ENCODE peak calls at places on chromosomes 5 and 9, in four cellular contexts. B, P, X and V are unnamed samples.
A peak's percentile ranks its signal among the peaks of the same experiment; 100 is the strongest.

GRCh38 chr5:96876292-96876850 is at the start of gene ERAP2:
- DNase-seq in X (peak; percentile 52), P (peak; percentile 76), B (no peak), V (no peak)

GRCh38 chr5:76251656-76252055 is 151.4 kb upstream of the IQGAP2 start:
- DNase-seq in B (no peak), X (no peak), P (no peak), V (no peak)

GRCh38 chr5:108386345-108387061 is 4.6 kb upstream of the FBXL17 start:
- DNase-seq in B (no peak), P (peak; percentile 13), X (peak; percentile 79), V (peak; percentile 59)

GRCh38 chr9:18350036-18350435 is 123.9 kb upstream of the ADAMTSL1 start:
- DNase-seq in X (no peak), B (no peak), P (no peak), V (no peak)

GRCh38 chr5:115575167-115576070 is 26.9 kb downstream of the TICAM2 start:
- DNase-seq in P (peak; percentile 81), X (peak; percentile 87), B (no peak), V (peak; percentile 87)

GRCh38 chr5:171660438-171660837 is 125.2 kb upstream of the SMIM23 start:
- DNase-seq in X (no peak), B (no peak), P (no peak), V (no peak)

GRCh38 chr5:107248065-107248695 is 422.6 kb downstream of the EFNA5 start:
- DNase-seq in B (no peak), X (peak; percentile 29), P (peak; percentile 50), V (peak; percentile 59)

GRCh38 chr9:21031091-21031817 is at the start of gene HACD4:
- DNase-seq in B (peak; percentile 82), X (peak; percentile 12), P (peak; percentile 37), V (peak; percentile 42)

GRCh38 chr5:150294551-150295071 is 5.0 kb upstream of the CAMK2A start:
- DNase-seq in P (no peak), B (peak; percentile 62), X (no peak), V (no peak)

GRCh38 chr9:96084289-96084688 is 208.8 kb downstream of the ERCC6L2 start:
- DNase-seq in P (no peak), X (no peak), B (no peak), V (no peak)

GRCh38 chr5:154753792-154754191 is 1.4 kb upstream of the LARP1 start:
- DNase-seq in P (peak; percentile 85), B (no peak), X (peak; percentile 97), V (peak; percentile 95)

GRCh38 chr9:16356196-16356765 is 514.2 kb downstream of the BNC2 start:
- DNase-seq in P (no peak), X (no peak), B (no peak), V (no peak)

GRCh38 chr9:123355761-123356520 is at the start of gene CRB2:
- DNase-seq in P (no peak), X (no peak), B (no peak), V (no peak)

GRCh38 chr5:154478752-154479159 is 729 bp upstream of the HAND1 start:
- DNase-seq in P (no peak), X (no peak), B (no peak), V (no peak)

GRCh38 chr9:33211695-33212393 is 28.1 kb upstream of the SPINK4 start:
- DNase-seq in P (no peak), X (peak; percentile 38), B (no peak), V (peak; percentile 46)

GRCh38 chr5:133385346-133385745 is 227.0 kb downstream of the FSTL4 start:
- DNase-seq in P (no peak), X (no peak), B (no peak), V (no peak)

GRCh38 chr9:121075251-121076036 is 689 bp downstream of the CNTRL start:
- DNase-seq in P (no peak), X (peak; percentile 8), B (no peak), V (no peak)

GRCh38 chr5:171682801-171683200 is 102.8 kb upstream of the SMIM23 start:
- DNase-seq in X (no peak), P (no peak), B (no peak), V (no peak)

GRCh38 chr9:121840838-121841760 is 189.7 kb downstream of the DAB2IP start:
- DNase-seq in P (no peak), B (peak; percentile 34), X (no peak), V (no peak)

GRCh38 chr5:151042453-151043093 is 22.2 kb downstream of the GPX3 start:
- DNase-seq in P (no peak), B (no peak), X (no peak), V (no peak)

GRCh38 chr9:15936316-15936869 is 383.6 kb downstream of the CCDC171 start:
- DNase-seq in B (no peak), X (peak; percentile 40), P (peak; percentile 74), V (peak; percentile 88)

GRCh38 chr5:72451771-72452505 is 55.3 kb downstream of the ZNF366 start:
- DNase-seq in P (peak; percentile 92), B (no peak), X (peak; percentile 66), V (peak; percentile 91)

GRCh38 chr5:95644351-95645042 is 2.1 kb upstream of the RFESD start:
- DNase-seq in B (no peak), P (peak; percentile 73), X (peak; percentile 65), V (peak; percentile 39)

GRCh38 chr5:157266286-157267007 is 524 bp downstream of the CYFIP2 start:
- DNase-seq in X (no peak), B (peak; percentile 81), P (no peak), V (no peak)

GRCh38 chr5:128965011-128965637 is at the start of gene SLC27A6:
- DNase-seq in P (no peak), X (no peak), B (peak; percentile 62), V (peak; percentile 47)

GRCh38 chr5:173583384-173583783 is 33.1 kb downstream of the BOD1 start:
- DNase-seq in P (no peak), X (no peak), B (no peak), V (no peak)

GRCh38 chr9:31674264-31674663 is 710.2 kb upstream of the ACO1 start:
- DNase-seq in P (peak; percentile 12), X (no peak), B (no peak), V (peak; percentile 21)

GRCh38 chr5:160083012-160083436 is 36.2 kb downstream of the PWWP2A start:
- DNase-seq in X (peak; percentile 81), B (no peak), P (peak; percentile 82), V (peak; percentile 83)

GRCh38 chr9:108272350-108272899 is 583.4 kb downstream of the ACTL7B start:
- DNase-seq in X (peak; percentile 39), B (peak; percentile 66), P (peak; percentile 65), V (peak; percentile 50)

GRCh38 chr9:114366334-114367128 is 21.3 kb downstream of the AKNA start:
- DNase-seq in B (peak; percentile 52), P (peak; percentile 92), X (peak; percentile 92), V (peak; percentile 82)

DNA sequence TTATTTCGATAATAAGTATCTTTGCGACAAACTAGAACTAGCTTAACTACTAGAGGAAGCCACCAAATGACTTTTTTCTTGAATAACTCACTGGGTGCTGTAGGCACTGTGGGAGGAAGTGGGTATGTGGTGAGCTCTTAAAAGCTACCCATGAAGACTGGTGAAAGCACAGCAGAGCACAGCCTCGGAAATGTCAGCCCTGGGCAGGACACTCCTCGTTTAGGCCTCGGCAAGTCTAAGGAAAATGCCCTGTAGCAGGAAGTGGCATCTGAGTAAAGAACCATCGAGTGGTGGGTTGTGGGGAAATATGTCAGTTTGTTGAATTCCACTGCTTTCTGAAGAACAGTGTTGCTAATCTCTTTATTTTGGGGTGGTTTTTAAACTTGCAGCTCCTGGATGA is 44.0 kb upstream of the NCS1 start:
- DNase-seq in X (no peak), B (no peak), P (peak; percentile 29), V (no peak)
- TF ChIP-seq CTCF in X (no peak), B (no peak), P (no peak), V (no peak)

GRCh38 chr5:83099001-83099400 is 21.7 kb downstream of the XRCC4 start:
- DNase-seq in P (no peak), X (no peak), B (no peak), V (no peak)

GRCh38 chr5:83095163-83095972 is 18.0 kb downstream of the XRCC4 start:
- DNase-seq in P (no peak), X (no peak), B (no peak), V (no peak)

GRCh38 chr5:83097582-83098265 is 20.4 kb downstream of the XRCC4 start:
- DNase-seq in X (peak; percentile 71), B (no peak), P (peak; percentile 48), V (peak; percentile 48)

GRCh38 chr5:83095973-83096539 is 18.7 kb downstream of the XRCC4 start:
- DNase-seq in P (peak; percentile 80), X (peak; percentile 88), B (no peak), V (peak; percentile 92)

DNA sequence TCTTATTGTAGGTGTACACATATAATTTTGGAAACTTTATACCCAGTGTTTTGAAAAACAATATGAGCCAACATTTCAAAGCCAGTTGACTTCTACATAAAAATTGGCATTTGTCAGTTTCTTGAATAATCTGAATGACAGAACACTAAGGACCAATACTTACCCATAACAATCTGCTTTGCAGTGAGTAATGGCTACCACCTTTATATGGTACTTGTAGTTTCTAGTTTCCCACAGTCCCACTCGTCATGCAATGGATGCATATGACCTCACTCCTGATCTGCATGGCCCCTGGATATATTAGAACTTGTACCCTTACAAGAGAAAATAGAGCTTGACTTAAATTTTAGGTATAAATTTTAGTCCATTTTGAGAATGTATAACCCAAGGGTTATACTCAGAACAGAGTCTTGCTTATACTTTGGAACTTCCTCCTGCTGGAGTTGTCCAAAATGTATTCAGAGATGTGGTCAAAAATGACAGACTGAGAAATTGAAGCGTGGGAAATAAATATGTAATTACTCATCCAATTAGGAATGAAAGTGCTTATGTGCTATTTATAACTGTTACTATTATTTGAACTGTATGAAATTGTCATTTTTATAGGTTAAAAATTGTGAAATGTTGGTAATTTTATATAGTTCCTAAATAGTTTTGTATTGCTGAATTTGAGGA is 19.4 kb downstream of the XRCC4 start:
- DNase-seq in B (no peak), X (peak; percentile 18), P (peak; percentile 5), V (peak; percentile 16)
- H3K4me3 ChIP-seq in B (no peak overlapping the region), X (no peak overlapping the region), P (no peak overlapping the region), V (no peak overlapping the region)

GRCh38 chr9:128344931-128345605 is 4.7 kb downstream of the SLC27A4 start:
- DNase-seq in P (no peak), B (no peak), X (no peak), V (no peak)
- TF ChIP-seq CTCF in P (no peak), B (no peak), X (no peak), V (no peak)

GRCh38 chr5:5492087-5492933 is 69.8 kb downstream of the ICE1 start:
- DNase-seq in P (peak; percentile 55), B (no peak), X (peak; percentile 61), V (peak; percentile 34)

GRCh38 chr5:5497132-5497748 is 74.8 kb downstream of the ICE1 start:
- DNase-seq in P (peak; percentile 68), X (peak; percentile 57), B (peak; percentile 74), V (peak; percentile 83)

GRCh38 chr5:5490774-5491347 is 68.4 kb downstream of the ICE1 start:
- DNase-seq in B (no peak), P (no peak), X (no peak), V (no peak)

GRCh38 chr5:5494489-5495402 is 72.3 kb downstream of the ICE1 start:
- DNase-seq in P (peak; percentile 47), X (peak; percentile 25), B (peak; percentile 93), V (peak; percentile 85)
- H3K4me3 ChIP-seq in P (peak overlapping the region; percentile 26), X (no peak overlapping the region), B (peak overlapping the region; percentile 28), V (peak overlapping the region; percentile 44)